ENCODE peak calls at places on chromosomes 16 and 17, in five cellular contexts. One of them, this sample, is unnamed.

GRCh38 chr16:56606071-56606687 is 2.2 kb upstream of the MT2A start:
- DNase-seq in kidney glomerular epithelial cell: peak
- DNase-seq in effector memory CD4-positive, alpha-beta T cell: no peak
- DNase-seq in ecto neural progenitor cell: no peak
- DNase-seq in NCI-H1092 treated with DMSO at 0.1 percent for 48 hours: peak
- DNase-seq in this sample: no peak

GRCh38 chr16:5668553-5668952 is 571.0 kb upstream of the EEF2KMT start:
- DNase-seq in kidney glomerular epithelial cell: no peak
- DNase-seq in effector memory CD4-positive, alpha-beta T cell: no peak
- DNase-seq in ecto neural progenitor cell: no peak
- DNase-seq in NCI-H1092 treated with DMSO at 0.1 percent for 48 hours: no peak
- DNase-seq in this sample: no peak

GRCh38 chr16:23826528-23827244 is 9.1 kb upstream of the PRKCB start:
- DNase-seq in kidney glomerular epithelial cell: no peak
- DNase-seq in effector memory CD4-positive, alpha-beta T cell: no peak
- DNase-seq in ecto neural progenitor cell: no peak
- DNase-seq in NCI-H1092 treated with DMSO at 0.1 percent for 48 hours: no peak
- DNase-seq in this sample: peak

GRCh38 chr16:29290631-29291247 is 115.8 kb downstream of the NPIPB11 start:
- DNase-seq in kidney glomerular epithelial cell: peak
- DNase-seq in effector memory CD4-positive, alpha-beta T cell: peak
- DNase-seq in ecto neural progenitor cell: peak
- DNase-seq in NCI-H1092 treated with DMSO at 0.1 percent for 48 hours: no peak
- DNase-seq in this sample: peak

GRCh38 chr16:21169249-21169981 is 10.9 kb downstream of the LDAF1 start:
- DNase-seq in kidney glomerular epithelial cell: no peak
- DNase-seq in effector memory CD4-positive, alpha-beta T cell: no peak
- DNase-seq in ecto neural progenitor cell: no peak
- DNase-seq in NCI-H1092 treated with DMSO at 0.1 percent for 48 hours: no peak
- DNase-seq in this sample: no peak

GRCh38 chr16:88264641-88265285 is 118.0 kb upstream of the ZNF469 start:
- DNase-seq in kidney glomerular epithelial cell: peak
- DNase-seq in effector memory CD4-positive, alpha-beta T cell: peak
- DNase-seq in ecto neural progenitor cell: peak
- DNase-seq in NCI-H1092 treated with DMSO at 0.1 percent for 48 hours: no peak
- DNase-seq in this sample: no peak

GRCh38 chr17:1720856-1721386 is 3.6 kb upstream of the WDR81 start:
- DNase-seq in kidney glomerular epithelial cell: peak
- DNase-seq in effector memory CD4-positive, alpha-beta T cell: no peak
- DNase-seq in ecto neural progenitor cell: peak
- DNase-seq in NCI-H1092 treated with DMSO at 0.1 percent for 48 hours: peak
- DNase-seq in this sample: peak

GRCh38 chr16:11780988-11781680 is 15.9 kb downstream of the ZC3H7A start:
- DNase-seq in kidney glomerular epithelial cell: no peak
- DNase-seq in effector memory CD4-positive, alpha-beta T cell: no peak
- DNase-seq in ecto neural progenitor cell: no peak
- DNase-seq in NCI-H1092 treated with DMSO at 0.1 percent for 48 hours: no peak
- DNase-seq in this sample: no peak

GRCh38 chr17:83057397-83057761 is 22.0 kb upstream of the METRNL start:
- DNase-seq in kidney glomerular epithelial cell: no peak
- DNase-seq in effector memory CD4-positive, alpha-beta T cell: no peak
- DNase-seq in ecto neural progenitor cell: no peak
- DNase-seq in NCI-H1092 treated with DMSO at 0.1 percent for 48 hours: no peak
- DNase-seq in this sample: no peak

GRCh38 chr16:9836118-9836736 is 346.0 kb downstream of the GRIN2A start:
- DNase-seq in kidney glomerular epithelial cell: peak
- DNase-seq in effector memory CD4-positive, alpha-beta T cell: no peak
- DNase-seq in ecto neural progenitor cell: no peak
- DNase-seq in NCI-H1092 treated with DMSO at 0.1 percent for 48 hours: no peak
- DNase-seq in this sample: no peak

GRCh38 chr17:73013299-73013698 is 79.2 kb downstream of the SLC39A11 start:
- DNase-seq in kidney glomerular epithelial cell: no peak
- DNase-seq in effector memory CD4-positive, alpha-beta T cell: no peak
- DNase-seq in ecto neural progenitor cell: no peak
- DNase-seq in NCI-H1092 treated with DMSO at 0.1 percent for 48 hours: no peak
- DNase-seq in this sample: no peak

GRCh38 chr16:66903544-66904427 is 14.9 kb downstream of the CDH16 start:
- DNase-seq in kidney glomerular epithelial cell: no peak
- DNase-seq in effector memory CD4-positive, alpha-beta T cell: no peak
- DNase-seq in ecto neural progenitor cell: no peak
- DNase-seq in NCI-H1092 treated with DMSO at 0.1 percent for 48 hours: no peak
- DNase-seq in this sample: no peak

GRCh38 chr17:51670899-51671298 is 410.6 kb downstream of the UTP18 start:
- DNase-seq in kidney glomerular epithelial cell: no peak
- DNase-seq in effector memory CD4-positive, alpha-beta T cell: no peak
- DNase-seq in ecto neural progenitor cell: no peak
- DNase-seq in NCI-H1092 treated with DMSO at 0.1 percent for 48 hours: no peak
- DNase-seq in this sample: no peak

GRCh38 chr17:1323336-1323735 is 43.9 kb downstream of the TRARG1 start:
- DNase-seq in kidney glomerular epithelial cell: no peak
- DNase-seq in effector memory CD4-positive, alpha-beta T cell: no peak
- DNase-seq in ecto neural progenitor cell: no peak
- DNase-seq in NCI-H1092 treated with DMSO at 0.1 percent for 48 hours: no peak
- DNase-seq in this sample: no peak

GRCh38 chr16:81779540-81780320 is 639 bp downstream of the PLCG2 start:
- DNase-seq in kidney glomerular epithelial cell: no peak
- DNase-seq in effector memory CD4-positive, alpha-beta T cell: no peak
- DNase-seq in ecto neural progenitor cell: peak
- DNase-seq in NCI-H1092 treated with DMSO at 0.1 percent for 48 hours: no peak
- DNase-seq in this sample: no peak

GRCh38 chr16:22098538-22099255 is 6.4 kb downstream of the VWA3A start:
- DNase-seq in kidney glomerular epithelial cell: peak
- DNase-seq in effector memory CD4-positive, alpha-beta T cell: no peak
- DNase-seq in ecto neural progenitor cell: no peak
- DNase-seq in NCI-H1092 treated with DMSO at 0.1 percent for 48 hours: peak
- DNase-seq in this sample: no peak

GRCh38 chr17:28338056-28338768 is 2.7 kb downstream of the TNFAIP1 start:
- DNase-seq in kidney glomerular epithelial cell: peak
- DNase-seq in effector memory CD4-positive, alpha-beta T cell: no peak
- DNase-seq in ecto neural progenitor cell: no peak
- DNase-seq in NCI-H1092 treated with DMSO at 0.1 percent for 48 hours: no peak
- DNase-seq in this sample: no peak

GRCh38 chr17:81365148-81365600 is 30.1 kb upstream of the BAHCC1 start:
- DNase-seq in kidney glomerular epithelial cell: no peak
- DNase-seq in effector memory CD4-positive, alpha-beta T cell: no peak
- DNase-seq in ecto neural progenitor cell: peak
- DNase-seq in NCI-H1092 treated with DMSO at 0.1 percent for 48 hours: no peak
- DNase-seq in this sample: no peak

GRCh38 chr17:38429476-38430100 is 1.3 kb downstream of the ARHGAP23 start:
- DNase-seq in kidney glomerular epithelial cell: no peak
- DNase-seq in effector memory CD4-positive, alpha-beta T cell: no peak
- DNase-seq in ecto neural progenitor cell: no peak
- DNase-seq in NCI-H1092 treated with DMSO at 0.1 percent for 48 hours: no peak
- DNase-seq in this sample: no peak

GRCh38 chr17:3602499-3602898 is 6.7 kb downstream of the TRPV1 start:
- DNase-seq in kidney glomerular epithelial cell: no peak
- DNase-seq in effector memory CD4-positive, alpha-beta T cell: no peak
- DNase-seq in ecto neural progenitor cell: no peak
- DNase-seq in NCI-H1092 treated with DMSO at 0.1 percent for 48 hours: no peak
- DNase-seq in this sample: no peak

GRCh38 chr16:56547120-56547948 is 17.5 kb upstream of the MT4 start:
- DNase-seq in kidney glomerular epithelial cell: no peak
- DNase-seq in effector memory CD4-positive, alpha-beta T cell: no peak
- DNase-seq in ecto neural progenitor cell: peak
- DNase-seq in NCI-H1092 treated with DMSO at 0.1 percent for 48 hours: no peak
- DNase-seq in this sample: no peak

GRCh38 chr16:68093816-68094613 is 8.8 kb downstream of the NFATC3 start:
- DNase-seq in kidney glomerular epithelial cell: no peak
- DNase-seq in effector memory CD4-positive, alpha-beta T cell: no peak
- DNase-seq in ecto neural progenitor cell: no peak
- DNase-seq in NCI-H1092 treated with DMSO at 0.1 percent for 48 hours: no peak
- DNase-seq in this sample: no peak

GRCh38 chr16:85164838-85165516 is 52.7 kb upstream of the CIBAR2 start:
- DNase-seq in kidney glomerular epithelial cell: no peak
- DNase-seq in effector memory CD4-positive, alpha-beta T cell: no peak
- DNase-seq in ecto neural progenitor cell: no peak
- DNase-seq in NCI-H1092 treated with DMSO at 0.1 percent for 48 hours: no peak
- DNase-seq in this sample: no peak

GRCh38 chr17:66523378-66524174 is 221.2 kb downstream of the PRKCA start:
- DNase-seq in kidney glomerular epithelial cell: no peak
- DNase-seq in effector memory CD4-positive, alpha-beta T cell: no peak
- DNase-seq in ecto neural progenitor cell: peak
- DNase-seq in NCI-H1092 treated with DMSO at 0.1 percent for 48 hours: no peak
- DNase-seq in this sample: no peak

GRCh38 chr16:55179858-55180585 is 144.0 kb upstream of the IRX6 start:
- DNase-seq in kidney glomerular epithelial cell: no peak
- DNase-seq in effector memory CD4-positive, alpha-beta T cell: no peak
- DNase-seq in ecto neural progenitor cell: peak
- DNase-seq in NCI-H1092 treated with DMSO at 0.1 percent for 48 hours: peak
- DNase-seq in this sample: no peak

GRCh38 chr17:82963104-82963950 is 116.1 kb upstream of the METRNL start:
- DNase-seq in kidney glomerular epithelial cell: peak
- DNase-seq in effector memory CD4-positive, alpha-beta T cell: no peak
- DNase-seq in ecto neural progenitor cell: peak
- DNase-seq in NCI-H1092 treated with DMSO at 0.1 percent for 48 hours: no peak
- DNase-seq in this sample: peak

GRCh38 chr16:55030944-55031343 is 100.3 kb downstream of the IRX5 start:
- DNase-seq in kidney glomerular epithelial cell: no peak
- DNase-seq in effector memory CD4-positive, alpha-beta T cell: no peak
- DNase-seq in ecto neural progenitor cell: no peak
- DNase-seq in NCI-H1092 treated with DMSO at 0.1 percent for 48 hours: no peak
- DNase-seq in this sample: no peak

GRCh38 chr16:81626181-81626674 is 152.9 kb upstream of the PLCG2 start:
- DNase-seq in kidney glomerular epithelial cell: peak
- DNase-seq in effector memory CD4-positive, alpha-beta T cell: no peak
- DNase-seq in ecto neural progenitor cell: no peak
- DNase-seq in NCI-H1092 treated with DMSO at 0.1 percent for 48 hours: no peak
- DNase-seq in this sample: no peak

GRCh38 chr17:75874323-75875181 is 3.8 kb downstream of the TRIM47 start:
- DNase-seq in kidney glomerular epithelial cell: no peak
- DNase-seq in effector memory CD4-positive, alpha-beta T cell: no peak
- DNase-seq in ecto neural progenitor cell: no peak
- DNase-seq in NCI-H1092 treated with DMSO at 0.1 percent for 48 hours: no peak
- DNase-seq in this sample: no peak

GRCh38 chr16:66629856-66630255 is 25.4 kb downstream of the CMTM3 start:
- DNase-seq in kidney glomerular epithelial cell: no peak
- DNase-seq in effector memory CD4-positive, alpha-beta T cell: no peak
- DNase-seq in ecto neural progenitor cell: no peak
- DNase-seq in NCI-H1092 treated with DMSO at 0.1 percent for 48 hours: no peak
- DNase-seq in this sample: no peak

GRCh38 chr17:80599546-80600305 is 55.1 kb downstream of the RPTOR start:
- DNase-seq in kidney glomerular epithelial cell: no peak
- DNase-seq in effector memory CD4-positive, alpha-beta T cell: no peak
- DNase-seq in ecto neural progenitor cell: peak
- DNase-seq in NCI-H1092 treated with DMSO at 0.1 percent for 48 hours: no peak
- DNase-seq in this sample: no peak

GRCh38 chr17:61396586-61397085 is 3.0 kb upstream of the TBX2 start:
- DNase-seq in kidney glomerular epithelial cell: no peak
- DNase-seq in effector memory CD4-positive, alpha-beta T cell: no peak
- DNase-seq in ecto neural progenitor cell: no peak
- DNase-seq in NCI-H1092 treated with DMSO at 0.1 percent for 48 hours: no peak
- DNase-seq in this sample: no peak